ENCODE peak calls at places on chromosomes 12 and 14, in six cellular contexts. X is K562, D is HepG2, G is GM23338, O is WTC11, M is H1. I is an unnamed sample.

GRCh38 chr12:12207746-12208145 is 59.1 kb downstream of the LRP6 start:
- DNase-seq in X (no peak), D (no peak), G (no peak), O (no peak), M (no peak), I (no peak)

GRCh38 chr12:7934153-7934552 is 1.8 kb downstream of the SLC2A3 start:
- DNase-seq in X (peak), D (no peak), G (no peak), O (no peak), M (no peak), I (no peak)

GRCh38 chr12:6697584-6698351 is 2.8 kb downstream of the PIANP start:
- DNase-seq in X (peak), D (peak), G (peak), O (peak), M (peak), I (no peak)

GRCh38 chr12:92421042-92421441 is 275.4 kb upstream of the BTG1 start:
- DNase-seq in X (no peak), D (no peak), G (no peak), O (no peak), M (no peak), I (no peak)

GRCh38 chr14:65006251-65006721 is 19.6 kb downstream of the FNTB start:
- DNase-seq in X (peak), D (no peak), G (no peak), O (no peak), M (no peak), I (no peak)

GRCh38 chr12:40152783-40153383 is 47.0 kb upstream of the SLC2A13 start:
- DNase-seq in X (peak), D (peak), G (peak), O (peak), M (peak), I (no peak)

GRCh38 chr14:90198541-90198940 is 57.8 kb upstream of the PSMC1 start:
- DNase-seq in X (no peak), D (no peak), G (no peak), O (no peak), M (no peak), I (no peak)

GRCh38 chr14:81252278-81252677 is 31.5 kb upstream of the GTF2A1 start:
- DNase-seq in X (no peak), D (no peak), G (peak), O (no peak), M (no peak), I (no peak)

GRCh38 chr14:61322799-61323290 is 1.5 kb downstream of the PRKCH start:
- DNase-seq in X (no peak), D (no peak), G (peak), O (no peak), M (no peak), I (no peak)

GRCh38 chr14:45679852-45680251 is 426.9 kb upstream of the MIS18BP1 start:
- DNase-seq in X (no peak), D (no peak), G (no peak), O (no peak), M (no peak), I (no peak)

GRCh38 chr14:19974844-19975243 is 547 bp upstream of the OR4K15 start:
- DNase-seq in X (no peak), D (no peak), G (no peak), O (no peak), M (no peak), I (no peak)

GRCh38 chr12:31006416-31007152 is 67.1 kb upstream of the DDX11 start:
- DNase-seq in X (no peak), D (no peak), G (no peak), O (no peak), M (no peak), I (no peak)

GRCh38 chr12:113149361-113150150 is at the start of gene CFAP73:
- DNase-seq in X (peak), D (peak), G (peak), O (peak), M (peak), I (no peak)

GRCh38 chr14:73235531-73236155 is 1.7 kb upstream of the PAPLN start:
- DNase-seq in X (no peak), D (no peak), G (peak), O (peak), M (peak), I (no peak)

GRCh38 chr12:130870442-130871285 is 1.2 kb upstream of the RAN start:
- DNase-seq in X (peak), D (peak), G (peak), O (peak), M (peak), I (peak)

DNA sequence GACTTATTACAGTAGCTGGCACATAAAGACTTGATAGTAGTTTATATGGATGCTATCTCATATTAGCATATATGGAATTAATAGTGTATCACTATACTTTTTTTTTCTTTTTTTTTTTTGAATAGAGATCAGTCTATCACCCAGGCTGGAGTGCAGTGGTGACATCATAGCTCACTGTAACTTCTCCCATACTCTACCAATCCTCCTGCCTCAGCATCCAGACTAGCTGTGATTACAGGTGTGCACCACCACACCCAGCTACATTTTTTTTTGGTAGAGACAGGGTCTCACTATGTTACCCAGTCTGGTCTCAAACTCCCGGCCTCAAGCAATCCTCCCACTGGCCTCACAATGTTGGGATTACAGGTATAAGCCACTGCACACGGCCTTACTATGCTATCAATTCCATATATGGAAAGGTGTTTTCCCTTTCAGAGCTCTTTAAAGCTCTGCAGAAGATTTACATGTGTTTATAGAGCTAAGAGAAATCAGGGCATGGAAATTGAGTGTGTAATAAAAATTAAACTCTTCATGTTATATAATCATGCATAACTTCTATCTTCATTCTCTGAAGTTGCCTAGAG is 1.8 kb upstream of the TBK1 start:
- DNase-seq in X (no peak), D (no peak), G (no peak), O (no peak), M (no peak), I (no peak)
- TF ChIP-seq CREB1 in X (no peak), D (no peak), G (no peak), O (no peak), M (no peak), I (no peak)

GRCh38 chr12:90456248-90456647 is 498.7 kb downstream of the CCER1 start:
- DNase-seq in X (no peak), D (no peak), G (no peak), O (no peak), M (no peak), I (no peak)

DNA sequence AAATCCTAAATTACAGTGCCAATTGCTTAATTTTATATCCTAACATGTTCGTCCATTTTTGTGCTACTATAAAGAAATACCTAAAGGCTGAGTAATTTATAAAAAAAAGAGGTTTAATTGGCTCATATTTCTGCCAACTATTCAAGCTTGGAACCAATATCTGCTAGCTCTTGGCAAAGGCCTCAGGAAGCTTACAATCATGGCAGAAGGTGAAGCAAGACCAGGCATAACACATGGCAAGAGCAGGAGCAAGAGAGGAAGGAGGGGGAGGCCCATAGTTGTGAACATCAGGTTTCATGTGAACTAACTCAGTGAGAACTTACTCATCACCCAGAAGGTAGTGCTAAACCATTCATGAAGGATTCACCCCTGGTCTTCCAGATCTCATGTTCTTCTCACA is 494.3 kb downstream of the CCER1 start:
- DNase-seq in X (no peak), D (no peak), G (no peak), O (no peak), M (no peak), I (no peak)
- TF ChIP-seq CREB1 in X (no peak), D (no peak), G (no peak), O (no peak), M (no peak), I (no peak)

GRCh38 chr12:104736307-104736706 is 221.8 kb downstream of the SLC41A2 start:
- DNase-seq in X (no peak), D (no peak), G (no peak), O (no peak), M (no peak), I (no peak)

GRCh38 chr12:104730761-104731160 is 227.3 kb downstream of the SLC41A2 start:
- DNase-seq in X (no peak), D (no peak), G (no peak), O (no peak), M (no peak), I (no peak)

GRCh38 chr12:104734541-104735075 is 223.5 kb downstream of the SLC41A2 start:
- DNase-seq in X (no peak), D (no peak), G (no peak), O (no peak), M (no peak), I (no peak)

GRCh38 chr12:104735801-104736200 is 222.3 kb downstream of the SLC41A2 start:
- DNase-seq in X (no peak), D (no peak), G (no peak), O (no peak), M (no peak), I (no peak)

DNA sequence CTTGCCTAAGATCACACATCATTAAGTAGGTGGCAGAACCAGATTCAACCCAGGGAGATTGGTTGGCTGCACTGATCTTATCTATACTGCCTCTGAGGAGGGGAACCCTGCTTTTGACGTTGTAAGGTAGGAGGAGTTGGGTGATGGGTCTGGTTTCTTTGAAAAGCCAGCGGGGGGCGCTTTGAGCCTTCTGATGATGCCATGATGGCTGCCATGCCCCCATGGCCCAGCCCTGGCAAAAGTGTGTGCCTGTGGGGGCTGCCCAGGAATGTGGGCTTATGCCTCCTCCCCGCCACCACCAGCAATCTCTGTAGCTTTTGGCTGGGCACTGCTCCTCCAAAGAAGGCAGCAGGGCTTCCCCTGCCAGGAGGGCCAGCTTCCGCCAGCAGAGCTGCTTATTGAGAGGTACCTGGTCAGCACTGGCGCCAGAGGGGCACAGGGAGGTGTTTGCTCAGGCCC is 224.3 kb downstream of the SLC41A2 start:
- DNase-seq in X (peak), D (peak), G (peak), O (peak), M (peak), I (no peak)
- TF ChIP-seq CREB1 in X (no peak), D (no peak), G (no peak), O (no peak), M (no peak), I (no peak)

GRCh38 chr12:103205906-103206305 is 248.4 kb downstream of the ASCL1 start:
- DNase-seq in X (no peak), D (no peak), G (no peak), O (no peak), M (no peak), I (no peak)
- TF ChIP-seq CREB1 in X (no peak), D (no peak), G (no peak), O (no peak), M (no peak), I (no peak)

GRCh38 chr12:50017047-50017446 is 8.2 kb downstream of the RACGAP1 start:
- DNase-seq in X (no peak), D (no peak), G (no peak), O (no peak), M (no peak), I (no peak)
- TF ChIP-seq CREB1 in X (no peak), D (no peak), G (no peak), O (no peak), M (no peak), I (no peak)

GRCh38 chr12:88781909-88782308 is 201.6 kb upstream of the KITLG start:
- DNase-seq in X (no peak), D (no peak), G (no peak), O (no peak), M (no peak), I (no peak)

GRCh38 chr12:88784166-88784565 is 203.9 kb upstream of the KITLG start:
- DNase-seq in X (no peak), D (no peak), G (no peak), O (no peak), M (no peak), I (no peak)

GRCh38 chr12:88782357-88782756 is 202.1 kb upstream of the KITLG start:
- DNase-seq in X (no peak), D (no peak), G (no peak), O (no peak), M (no peak), I (no peak)
- TF ChIP-seq CREB1 in X (no peak), D (no peak), G (no peak), O (no peak), M (no peak), I (no peak)

DNA sequence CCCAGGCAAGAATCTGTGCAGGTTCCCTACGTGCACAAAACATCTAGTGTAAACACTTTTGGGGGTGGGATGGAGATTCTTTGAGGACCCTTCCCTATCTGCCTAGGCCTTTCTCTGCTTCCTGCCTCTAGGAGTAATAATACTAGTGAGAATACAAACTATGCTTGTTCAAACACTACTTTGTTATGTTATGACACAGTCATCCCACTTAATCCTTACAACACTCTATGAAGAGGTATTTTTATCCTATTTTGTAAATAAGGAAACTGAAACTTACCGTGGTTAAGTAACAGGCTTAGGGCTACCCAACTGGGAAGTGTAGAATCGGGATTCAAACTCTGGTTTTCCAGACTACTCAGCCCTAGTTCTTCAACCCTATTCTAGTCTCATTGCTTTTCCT is 96.5 kb downstream of the KCNA5 start:
- DNase-seq in X (no peak), D (no peak), G (no peak), O (no peak), M (no peak), I (no peak)
- TF ChIP-seq CREB1 in X (no peak), D (no peak), G (no peak), O (no peak), M (no peak), I (no peak)

GRCh38 chr12:57726884-57727757 is 11.4 kb downstream of the AGAP2 start:
- DNase-seq in X (no peak), D (no peak), G (peak), O (peak), M (peak), I (no peak)
- TF ChIP-seq CREB1 in X (no peak), D (no peak), G (no peak), O (no peak), M (no peak), I (no peak)